ENCODE peak calls at places on chromosomes 13 and 19, in four cellular contexts. K is type B pancreatic cell; L is activated naive CD4-positive, alpha-beta T cell treated with anti-CD3 and anti-CD28 coated beads, Interleukin-2, amount 50 U/mL, for 72 hours; J is stimulated activated CD8-positive, alpha-beta memory T cell treated with anti-CD3 and anti-CD28 coated beads, Interleukin-7, amount 100 ng/mL, for 1 hour. E is an unnamed sample.

GRCh38 chr13:101970339-101970738 is 431.5 kb downstream of the FGF14 start:
- DNase-seq in K (no peak), L (no peak), J (no peak), E (no peak)

GRCh38 chr13:105436946-105437345 is 1098.5 kb downstream of the EFNB2 start:
- DNase-seq in K (no peak), L (no peak), J (no peak), E (no peak)

GRCh38 chr19:57560049-57560491 is 407 bp upstream of the ZNF550 start:
- DNase-seq in K (no peak), L (no peak), J (no peak), E (no peak)

GRCh38 chr13:51786425-51787010 is 17.4 kb downstream of the DHRS12 start:
- DNase-seq in K (no peak), L (no peak), J (no peak), E (no peak)

GRCh38 chr13:40377783-40378182 is 288.7 kb downstream of the FOXO1 start:
- DNase-seq in K (no peak), L (no peak), J (no peak), E (no peak)

GRCh38 chr13:53161231-53161630 is 132.6 kb downstream of the OLFM4 start:
- DNase-seq in K (no peak), L (no peak), J (no peak), E (no peak)

GRCh38 chr13:24306632-24307031 is 2.7 kb upstream of the C1QTNF9 start:
- DNase-seq in K (no peak), L (no peak), J (no peak), E (no peak)

GRCh38 chr13:75365724-75366173 is 116.2 kb downstream of the TBC1D4 start:
- DNase-seq in K (no peak), L (no peak), J (no peak), E (peak)

GRCh38 chr19:14089412-14089661 is 1.2 kb downstream of the SAMD1 start:
- DNase-seq in K (no peak), L (no peak), J (no peak), E (no peak)

GRCh38 chr19:52942371-52943133 is 19.3 kb upstream of the ZNF888 start:
- DNase-seq in K (peak), L (peak), J (peak), E (peak)

GRCh38 chr19:44626067-44626624 is 12.8 kb downstream of the IGSF23 start:
- DNase-seq in K (no peak), L (no peak), J (no peak), E (no peak)

GRCh38 chr19:40702337-40703012 is 12.0 kb upstream of the NUMBL start:
- DNase-seq in K (no peak), L (no peak), J (no peak), E (no peak)

GRCh38 chr19:46515879-46516350 is 20.2 kb upstream of the PNMA8B start:
- DNase-seq in K (no peak), L (peak), J (no peak), E (no peak)

GRCh38 chr13:81133066-81133465 is 792.1 kb upstream of the SPRY2 start:
- DNase-seq in K (no peak), L (no peak), J (no peak), E (no peak)

GRCh38 chr13:30608364-30608763 is 9.4 kb upstream of the USPL1 start:
- DNase-seq in K (no peak), L (no peak), J (no peak), E (no peak)

GRCh38 chr19:16290692-16291091 is 33.9 kb upstream of the KLF2 start:
- DNase-seq in K (no peak), L (no peak), J (no peak), E (no peak)

GRCh38 chr13:48819376-48819775 is 156.3 kb upstream of the FNDC3A start:
- DNase-seq in K (no peak), L (no peak), J (no peak), E (no peak)